ENCODE peak calls at places on chromosomes 2 and 18, in nine cellular contexts. H is WTC11; V is CD8-positive, alpha-beta T cell; D is psoas muscle; P is HCT116; I is IMR-90; M is cardiac fibroblast; C is GM12878; G is astrocyte. N is an unnamed sample.

GRCh38 chr2:112602917-112603316 is 18.5 kb downstream of the CHCHD5 start:
- DNase-seq in H (no peak), V (no peak), D (no peak), P (no peak), I (no peak), M (no peak), C (no peak), G (no peak), N (no peak)

GRCh38 chr2:46125798-46126197 is 171.4 kb upstream of the EPAS1 start:
- DNase-seq in H (no peak), V (no peak), D (no peak), P (no peak), I (no peak), M (no peak), C (no peak), G (no peak), N (no peak)

GRCh38 chr18:61831071-61831470 is 61.7 kb downstream of the RNF152 start:
- DNase-seq in H (no peak), V (no peak), D (no peak), P (no peak), I (peak; percentile 53), M (peak; percentile 37), C (no peak), G (no peak), N (no peak)

GRCh38 chr2:159903404-159904126 is 105.6 kb upstream of the CD302 start:
- DNase-seq in H (no peak), V (peak; percentile 66), D (no peak), P (no peak), I (no peak), M (peak; percentile 25), C (no peak), G (no peak), N (no peak)

GRCh38 chr2:43399515-43400245 is 173.3 kb upstream of the ZFP36L2 start:
- DNase-seq in H (no peak), V (no peak), D (no peak), P (no peak), I (peak; percentile 87), M (peak; percentile 90), C (no peak), G (peak; percentile 86), N (no peak)

GRCh38 chr2:227415538-227416424 is 28.0 kb upstream of the SCYGR1 start:
- DNase-seq in H (no peak), V (no peak), D (peak; percentile 52), P (no peak), I (peak; percentile 69), M (peak; percentile 92), C (no peak), G (peak; percentile 61), N (no peak)

GRCh38 chr18:8051388-8051787 is 484.3 kb downstream of the PTPRM start:
- DNase-seq in H (no peak), V (no peak), D (no peak), P (no peak), I (peak; percentile 17), M (peak; percentile 63), C (no peak), G (no peak), N (no peak)

GRCh38 chr2:157771234-157771633 is 104.9 kb downstream of the ACVR1 start:
- DNase-seq in H (no peak), V (no peak), D (no peak), P (no peak), I (no peak), M (no peak), C (no peak), G (no peak), N (no peak)

GRCh38 chr2:191856111-191856876 is 9.4 kb upstream of the CAVIN2 start:
- DNase-seq in H (no peak), V (no peak), D (no peak), P (no peak), I (no peak), M (no peak), C (no peak), G (no peak), N (no peak)

GRCh38 chr2:218306184-218306920 is 14.0 kb upstream of the TMBIM1 start:
- DNase-seq in H (no peak), V (no peak), D (no peak), P (no peak), I (no peak), M (no peak), C (no peak), G (no peak), N (no peak)

GRCh38 chr2:71064754-71065621 is 3.5 kb upstream of the NAGK start:
- DNase-seq in H (no peak), V (no peak), D (no peak), P (no peak), I (peak; percentile 32), M (no peak), C (peak; percentile 80), G (no peak), N (no peak)

GRCh38 chr2:71068218-71069035 is at the start of gene NAGK:
- DNase-seq in H (peak; percentile 96), V (peak; percentile 97), D (peak; percentile 97), P (peak; percentile 82), I (peak; percentile 94), M (peak; percentile 98), C (peak; percentile 91), G (peak; percentile 87), N (peak; percentile 83)

GRCh38 chr2:71066856-71067255 is 1.6 kb upstream of the NAGK start:
- DNase-seq in H (no peak), V (no peak), D (no peak), P (no peak), I (no peak), M (no peak), C (no peak), G (no peak), N (no peak)

GRCh38 chr2:71069376-71069775 is 928 bp downstream of the NAGK start:
- DNase-seq in H (no peak), V (no peak), D (no peak), P (no peak), I (peak; percentile 56), M (no peak), C (no peak), G (peak; percentile 51), N (no peak)

DNA sequence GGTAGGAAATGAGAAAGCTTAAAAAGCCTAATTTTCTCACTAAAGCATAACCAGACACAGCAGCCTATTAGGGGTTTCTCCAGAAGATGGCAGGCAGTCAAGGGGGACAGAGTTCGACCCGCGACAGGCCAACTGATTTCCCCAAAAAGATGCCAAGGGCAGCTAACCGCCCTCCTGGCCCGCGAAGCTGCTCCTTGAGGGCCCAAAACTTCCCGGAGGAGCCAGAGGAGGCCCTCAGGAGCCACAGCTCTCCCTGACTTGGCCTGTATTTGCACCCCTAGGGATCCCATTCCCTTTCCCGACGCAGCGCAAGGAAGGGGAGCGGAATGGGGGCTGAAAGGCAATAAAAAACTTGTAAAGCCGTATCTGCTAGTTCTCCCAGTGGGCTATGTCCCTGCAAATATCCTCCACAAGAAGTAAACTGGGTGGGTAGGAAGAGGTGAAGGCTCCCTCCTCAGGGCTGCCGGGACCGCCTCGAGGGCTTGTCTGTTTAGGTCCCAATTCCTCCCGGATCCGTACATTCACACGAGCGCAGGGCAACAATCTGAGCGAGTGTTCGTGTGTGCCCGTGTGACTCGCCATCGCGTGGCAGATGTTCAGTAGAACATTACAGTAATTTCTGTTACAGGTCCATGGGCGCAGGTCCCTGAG is 756 bp upstream of the NAGK start:
- DNase-seq in H (peak; percentile 22), V (no peak), D (no peak), P (no peak), I (no peak), M (peak; percentile 35), C (no peak), G (no peak), N (no peak)
- TF ChIP-seq CTCF in H (no peak), V (no peak), D (no peak), P (no peak), I (no peak), M (peak; percentile 4), C (no peak), G (no peak), N (no peak)

DNA sequence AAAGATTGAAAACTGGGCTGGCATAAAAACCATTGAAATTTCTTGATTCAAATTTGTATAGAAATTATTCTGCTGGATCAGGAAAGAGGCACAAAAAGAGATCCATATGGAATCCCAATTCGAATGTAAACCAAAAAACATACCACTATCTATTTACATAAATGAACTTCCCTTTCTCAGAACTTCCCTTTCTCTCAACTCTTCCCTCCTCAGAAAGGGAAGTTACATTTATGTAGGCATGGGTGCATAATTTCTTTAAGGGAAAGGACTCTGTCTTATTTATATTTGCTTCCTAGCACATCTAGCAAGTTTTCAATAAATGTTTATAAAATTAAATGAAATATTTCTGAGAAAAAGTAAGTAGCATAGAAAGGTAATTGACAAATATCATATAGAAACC is 398.1 kb upstream of the ATP5MC3 start:
- DNase-seq in H (no peak), V (no peak), D (no peak), P (no peak), I (no peak), M (no peak), C (no peak), G (no peak), N (no peak)
- TF ChIP-seq CTCF in H (no peak), V (no peak), D (no peak), P (no peak), I (no peak), M (no peak), C (no peak), G (no peak), N (no peak)

DNA sequence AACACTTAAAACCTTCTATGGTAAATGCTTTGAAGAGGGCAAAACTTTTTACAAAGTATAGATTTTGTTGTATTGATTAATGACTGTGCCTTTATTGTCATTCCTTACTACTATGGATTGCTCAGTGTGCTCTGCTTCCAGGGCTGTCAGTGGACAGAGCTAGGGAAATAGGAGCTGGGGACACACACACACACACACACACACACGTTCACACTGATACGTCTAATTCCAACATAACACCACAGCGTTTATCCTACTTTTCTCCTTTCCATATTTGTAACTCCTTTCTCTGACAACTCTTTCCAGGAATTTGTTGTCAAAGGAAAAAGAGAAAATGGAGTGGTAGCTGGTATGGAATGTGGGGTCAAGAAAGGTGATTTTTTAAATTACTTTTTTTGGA is 21.8 kb downstream of the WDR7 start:
- DNase-seq in H (no peak), V (no peak), D (no peak), P (no peak), I (no peak), M (no peak), C (no peak), G (no peak), N (no peak)
- TF ChIP-seq CTCF in H (no peak), V (no peak), D (no peak), P (no peak), I (no peak), M (no peak), C (no peak), G (no peak), N (no peak)

GRCh38 chr2:64558682-64559081 is 34.6 kb downstream of the AFTPH start:
- DNase-seq in H (no peak), V (no peak), D (no peak), P (no peak), I (no peak), M (no peak), C (no peak), G (no peak), N (no peak)

GRCh38 chr2:64565949-64566705 is 42.0 kb downstream of the AFTPH start:
- DNase-seq in H (no peak), V (no peak), D (no peak), P (no peak), I (no peak), M (no peak), C (no peak), G (no peak), N (no peak)

GRCh38 chr2:64565358-64565757 is 41.2 kb downstream of the AFTPH start:
- DNase-seq in H (no peak), V (no peak), D (no peak), P (no peak), I (no peak), M (no peak), C (no peak), G (no peak), N (no peak)

GRCh38 chr2:64563436-64563938 is 39.4 kb downstream of the AFTPH start:
- DNase-seq in H (no peak), V (no peak), D (no peak), P (no peak), I (no peak), M (no peak), C (no peak), G (no peak), N (no peak)

GRCh38 chr2:64562148-64562784 is 38.1 kb downstream of the AFTPH start:
- DNase-seq in H (no peak), V (no peak), D (no peak), P (peak; percentile 10), I (peak; percentile 22), M (peak; percentile 45), C (no peak), G (no peak), N (no peak)
- TF ChIP-seq CTCF in H (no peak), V (peak; percentile 58), D (peak; percentile 42), P (peak; percentile 39), I (peak; percentile 58), M (peak; percentile 31), C (peak; percentile 52), G (peak; percentile 38), N (no peak)